ENCODE peak calls at places on chromosomes 13 and 19, in seven cellular contexts. U is brain pericyte; M is activated naive CD8-positive, alpha-beta T cell treated with anti-CD3 and anti-CD28 coated beads, Interleukin-2, amount 50 U/mL, for 24 hours; X is NCI-H187; K is neural crest cell; Y is ACHN; D is T-cell. I is an unnamed sample.

GRCh38 chr19:44661904-44662303 is 9.4 kb upstream of the CEACAM19 start:
- DNase-seq in U (no peak), M (no peak), X (no peak), K (no peak), Y (no peak), D (no peak), I (no peak)

GRCh38 chr13:96091164-96091931 is 1.4 kb downstream of the HS6ST3 start:
- DNase-seq in U (no peak), M (no peak), X (no peak), K (peak; percentile 19), Y (no peak), D (no peak), I (peak; percentile 5)

GRCh38 chr19:40783711-40784110 is 5.7 kb downstream of the RAB4B start:
- DNase-seq in U (no peak), M (no peak), X (no peak), K (no peak), Y (no peak), D (no peak), I (no peak)

GRCh38 chr19:58352760-58353671 is at the start of gene A1BG:
- DNase-seq in U (no peak), M (no peak), X (no peak), K (no peak), Y (no peak), D (no peak), I (no peak)

GRCh38 chr19:2475018-2475701 is 767 bp upstream of the GADD45B start:
- DNase-seq in U (no peak), M (peak; percentile 76), X (no peak), K (peak; percentile 40), Y (peak; percentile 63), D (peak; percentile 40), I (peak; percentile 49)

GRCh38 chr13:48185018-48185417 is 48.0 kb upstream of the ITM2B start:
- DNase-seq in U (no peak), M (no peak), X (no peak), K (no peak), Y (no peak), D (no peak), I (no peak)

GRCh38 chr13:54387607-54388006 is 1359.0 kb downstream of the OLFM4 start:
- DNase-seq in U (no peak), M (no peak), X (no peak), K (no peak), Y (no peak), D (no peak), I (no peak)

GRCh38 chr19:29873801-29874575 is 62.2 kb downstream of the CCNE1 start:
- DNase-seq in U (no peak), M (no peak), X (no peak), K (no peak), Y (no peak), D (no peak), I (no peak)

GRCh38 chr13:80340643-80341097 is 256 bp downstream of the SPRY2 start:
- DNase-seq in U (no peak), M (peak; percentile 20), X (no peak), K (no peak), Y (peak; percentile 54), D (no peak), I (no peak)

GRCh38 chr19:13063461-13064091 is 39.1 kb downstream of the LYL1 start:
- DNase-seq in U (no peak), M (no peak), X (no peak), K (no peak), Y (no peak), D (no peak), I (peak; percentile 47)

GRCh38 chr13:94703271-94703670 is 9.1 kb downstream of the SOX21 start:
- DNase-seq in U (no peak), M (no peak), X (no peak), K (no peak), Y (no peak), D (no peak), I (no peak)

GRCh38 chr13:40472427-40473220 is 193.8 kb downstream of the FOXO1 start:
- DNase-seq in U (no peak), M (no peak), X (no peak), K (no peak), Y (no peak), D (no peak), I (no peak)

GRCh38 chr13:28534801-28535200 is 39.9 kb upstream of the FLT1 start:
- DNase-seq in U (no peak), M (no peak), X (no peak), K (no peak), Y (no peak), D (no peak), I (no peak)

GRCh38 chr13:27573265-27573664 is 47.1 kb downstream of the LNX2 start:
- DNase-seq in U (no peak), M (no peak), X (no peak), K (no peak), Y (no peak), D (no peak), I (no peak)

GRCh38 chr13:33229446-33230177 is 55.9 kb downstream of the STARD13 start:
- DNase-seq in U (no peak), M (no peak), X (no peak), K (peak; percentile 20), Y (no peak), D (no peak), I (no peak)

GRCh38 chr19:3094638-3095374 is 644 bp downstream of the GNA11 start:
- DNase-seq in U (no peak), M (peak; percentile 37), X (no peak), K (no peak), Y (peak; percentile 28), D (no peak), I (no peak)

GRCh38 chr19:50661675-50662441 is 12.6 kb downstream of the C19orf81 start:
- DNase-seq in U (no peak), M (no peak), X (no peak), K (no peak), Y (no peak), D (no peak), I (no peak)

GRCh38 chr13:49419292-49419691 is 24.6 kb downstream of the CAB39L start:
- DNase-seq in U (no peak), M (no peak), X (no peak), K (no peak), Y (no peak), D (no peak), I (no peak)

GRCh38 chr19:37654525-37654832 is 786 bp downstream of the ZFP30 start:
- DNase-seq in U (no peak), M (no peak), X (peak; percentile 38), K (no peak), Y (peak; percentile 42), D (no peak), I (peak; percentile 15)

GRCh38 chr13:20833900-20834679 is 60.3 kb upstream of the EEF1AKMT1 start:
- DNase-seq in U (no peak), M (no peak), X (no peak), K (no peak), Y (no peak), D (no peak), I (no peak)

GRCh38 chr13:33178197-33178699 is 107.3 kb downstream of the STARD13 start:
- DNase-seq in U (no peak), M (no peak), X (no peak), K (no peak), Y (no peak), D (no peak), I (peak; percentile 79)

GRCh38 chr19:21680026-21680425 is 87.4 kb downstream of the ZNF100 start:
- DNase-seq in U (no peak), M (no peak), X (no peak), K (no peak), Y (no peak), D (no peak), I (no peak)

GRCh38 chr13:37476874-37477273 is 121.7 kb downstream of the POSTN start:
- DNase-seq in U (no peak), M (no peak), X (no peak), K (no peak), Y (no peak), D (no peak), I (no peak)